ENCODE peak calls at places on chromosomes 13 and 19, in nine cellular contexts. U is AG10803, J is dorsolateral prefrontal cortex, I is lung, A is psoas muscle, K is keratinocyte, Q is lower leg skin, T is fibroblast of mammary gland, Y is AG04450. B is an unnamed sample.

GRCh38 chr19:39430675-39431593 is 4.8 kb downstream of the RPS16 start:
- DNase-seq in Q (peak), A (no peak), K (no peak), J (no peak), T (peak), U (peak), Y (peak), I (peak), B (peak)

GRCh38 chr19:42295342-42295741 is 6.6 kb upstream of the PRR19 start:
- DNase-seq in I (no peak), T (no peak), Q (no peak), K (no peak), Y (no peak), A (peak), U (no peak), J (no peak), B (no peak)

GRCh38 chr19:2474232-2475017 is 1.5 kb upstream of the GADD45B start:
- DNase-seq in J (peak), Y (no peak), U (peak), T (peak), K (no peak), A (peak), Q (peak), I (peak), B (peak)

GRCh38 chr13:25493930-25494707 is 122.3 kb downstream of the ATP8A2 start:
- DNase-seq in I (no peak), Q (no peak), Y (no peak), A (no peak), J (no peak), K (no peak), U (no peak), T (no peak), B (no peak)

GRCh38 chr13:106529415-106530208 is 5.8 kb downstream of the EFNB2 start:
- DNase-seq in T (no peak), Q (no peak), A (no peak), Y (no peak), K (no peak), I (no peak), J (no peak), U (no peak), B (no peak)

GRCh38 chr19:2180114-2180513 is 16.4 kb downstream of the DOT1L start:
- DNase-seq in J (no peak), K (no peak), A (no peak), U (no peak), Q (no peak), I (no peak), T (no peak), Y (no peak), B (no peak)

GRCh38 chr19:46256855-46257254 is 27.3 kb downstream of the IGFL1 start:
- DNase-seq in J (no peak), Y (no peak), Q (no peak), A (no peak), I (no peak), U (peak), T (peak), K (no peak), B (peak)

GRCh38 chr19:58355215-58355796 is 2.0 kb upstream of the A1BG start:
- DNase-seq in A (no peak), Q (no peak), K (no peak), U (no peak), T (no peak), J (no peak), Y (no peak), I (no peak), B (no peak)

GRCh38 chr19:7618366-7618765 is 11.0 kb downstream of the XAB2 start:
- DNase-seq in I (no peak), Q (no peak), J (no peak), A (no peak), T (no peak), Y (no peak), U (no peak), K (no peak), B (no peak)

GRCh38 chr13:113981611-113982295 is 7.9 kb upstream of the C13orf46 start:
- DNase-seq in U (no peak), J (peak), T (no peak), K (no peak), A (peak), I (no peak), Q (peak), Y (no peak), B (no peak)

GRCh38 chr13:51805313-51805712 is 1.4 kb upstream of the DHRS12 start:
- DNase-seq in K (no peak), Y (no peak), Q (no peak), A (no peak), T (no peak), J (no peak), U (no peak), I (no peak), B (no peak)

GRCh38 chr19:13299838-13300237 is 149.6 kb downstream of the IER2 start:
- DNase-seq in A (no peak), J (no peak), Q (no peak), Y (no peak), I (no peak), U (no peak), K (no peak), T (no peak), B (no peak)

GRCh38 chr13:59501004-59501403 is 662.7 kb downstream of the DIAPH3 start:
- DNase-seq in T (no peak), Y (no peak), I (no peak), K (no peak), U (no peak), J (no peak), Q (no peak), A (no peak), B (no peak)

GRCh38 chr19:48363500-48363809 is 285 bp downstream of the TMEM143 start:
- DNase-seq in Y (no peak), K (no peak), I (peak), U (no peak), A (no peak), Q (peak), J (peak), T (peak), B (no peak)

GRCh38 chr13:21696865-21697448 is 26.1 kb downstream of the FGF9 start:
- DNase-seq in J (no peak), I (no peak), U (no peak), T (no peak), K (no peak), Y (no peak), A (no peak), Q (no peak), B (no peak)

GRCh38 chr13:51801631-51802099 is 2.3 kb downstream of the DHRS12 start:
- DNase-seq in J (peak), U (peak), Q (peak), T (no peak), A (peak), Y (no peak), K (no peak), I (peak), B (peak)

GRCh38 chr19:38506723-38507550 is 73.4 kb downstream of the RYR1 start:
- DNase-seq in I (peak), U (peak), Y (no peak), A (peak), T (peak), Q (peak), J (peak), K (peak), B (peak)

GRCh38 chr13:112059457-112060317 is 7.3 kb upstream of the SOX1 start:
- DNase-seq in U (no peak), A (no peak), I (no peak), K (no peak), T (no peak), J (no peak), Q (no peak), Y (no peak), B (no peak)

GRCh38 chr13:73698859-73699258 is 435.3 kb downstream of the KLF12 start:
- DNase-seq in T (peak), Q (no peak), Y (no peak), I (no peak), U (peak), J (no peak), A (no peak), K (no peak), B (no peak)

GRCh38 chr19:53771133-53771532 is 53.0 kb downstream of the NLRP12 start:
- DNase-seq in K (no peak), Q (no peak), J (no peak), T (no peak), U (no peak), I (no peak), Y (no peak), A (no peak), B (no peak)

GRCh38 chr19:1567848-1568227 is 287 bp downstream of the MEX3D start:
- DNase-seq in U (no peak), Y (no peak), K (no peak), I (no peak), J (no peak), Q (no peak), T (no peak), A (no peak), B (no peak)

GRCh38 chr13:110665491-110666254 is 40.2 kb downstream of the CARS2 start:
- DNase-seq in Q (peak), U (no peak), A (no peak), I (no peak), K (no peak), T (no peak), J (no peak), Y (no peak), B (no peak)

GRCh38 chr13:111845621-111846351 is 221.2 kb upstream of the SOX1 start:
- DNase-seq in J (no peak), Y (no peak), T (no peak), U (no peak), I (no peak), A (no peak), K (no peak), Q (peak), B (no peak)

GRCh38 chr19:47471733-47472457 is at the start of gene SLC8A2:
- DNase-seq in Q (no peak), U (peak), J (peak), I (no peak), K (peak), T (peak), A (peak), Y (peak), B (peak)

GRCh38 chr13:28582225-28582891 is 76.6 kb upstream of the POMP start:
- DNase-seq in T (peak), Y (no peak), J (no peak), Q (no peak), A (no peak), K (no peak), I (no peak), U (no peak), B (no peak)

GRCh38 chr13:66689037-66689619 is 541.0 kb downstream of the PCDH9 start:
- DNase-seq in A (no peak), T (peak), Q (no peak), U (no peak), I (no peak), J (no peak), K (no peak), Y (no peak), B (peak)

GRCh38 chr19:44643605-44644390 is at the start of gene PVR:
- DNase-seq in T (peak), U (peak), I (peak), J (peak), K (peak), Q (peak), Y (no peak), A (peak), B (peak)

GRCh38 chr19:18771328-18772242 is 19.5 kb downstream of the COMP start:
- DNase-seq in A (no peak), Y (no peak), Q (no peak), I (no peak), K (no peak), J (no peak), T (no peak), U (no peak), B (no peak)

GRCh38 chr19:33203529-33203928 is 9.4 kb downstream of the LRP3 start:
- DNase-seq in Q (no peak), A (no peak), U (no peak), T (no peak), Y (no peak), J (no peak), I (no peak), K (no peak), B (no peak)

GRCh38 chr13:41384749-41385503 is 72.4 kb upstream of the RGCC start:
- DNase-seq in A (no peak), K (no peak), Q (no peak), U (peak), T (peak), J (no peak), Y (no peak), I (no peak), B (peak)

GRCh38 chr19:16470911-16471811 is 609 bp downstream of the EPS15L1 start:
- DNase-seq in A (no peak), Q (peak), Y (no peak), U (peak), T (peak), K (no peak), J (peak), I (no peak), B (peak)

GRCh38 chr13:110394371-110394841 is 87.3 kb downstream of the COL4A2 start:
- DNase-seq in Y (no peak), K (no peak), A (no peak), J (no peak), Q (no peak), U (no peak), T (peak), I (no peak), B (no peak)

GRCh38 chr13:29936051-29936813 is 85.8 kb upstream of the UBL3 start:
- DNase-seq in K (no peak), Y (no peak), J (no peak), T (no peak), Q (no peak), I (no peak), U (no peak), A (no peak), B (no peak)

GRCh38 chr19:28736528-28736927 is 476.4 kb downstream of the UQCRFS1 start:
- DNase-seq in K (no peak), J (no peak), Q (no peak), A (no peak), Y (no peak), T (no peak), I (no peak), U (no peak), B (peak)

GRCh38 chr19:28737526-28737925 is 475.4 kb downstream of the UQCRFS1 start:
- DNase-seq in A (no peak), Y (no peak), Q (no peak), K (no peak), T (no peak), I (no peak), J (no peak), U (no peak), B (peak)

GRCh38 chr19:28731577-28731976 is 481.4 kb downstream of the UQCRFS1 start:
- DNase-seq in J (no peak), U (no peak), Y (no peak), I (no peak), Q (no peak), T (no peak), K (no peak), A (no peak), B (no peak)

GRCh38 chr19:28731113-28731512 is 481.8 kb downstream of the UQCRFS1 start:
- DNase-seq in U (no peak), I (no peak), J (no peak), A (no peak), Y (no peak), K (no peak), Q (no peak), T (no peak), B (no peak)

GRCh38 chr19:28737021-28737525 is 475.9 kb downstream of the UQCRFS1 start:
- DNase-seq in K (no peak), A (no peak), U (peak), J (no peak), Y (peak), T (peak), Q (no peak), I (no peak), B (peak)
- TF ChIP-seq CTCF in K (peak), A (peak), U (peak), J (peak), Y (peak), T (peak), Q (no peak), I (peak), B (peak)

DNA sequence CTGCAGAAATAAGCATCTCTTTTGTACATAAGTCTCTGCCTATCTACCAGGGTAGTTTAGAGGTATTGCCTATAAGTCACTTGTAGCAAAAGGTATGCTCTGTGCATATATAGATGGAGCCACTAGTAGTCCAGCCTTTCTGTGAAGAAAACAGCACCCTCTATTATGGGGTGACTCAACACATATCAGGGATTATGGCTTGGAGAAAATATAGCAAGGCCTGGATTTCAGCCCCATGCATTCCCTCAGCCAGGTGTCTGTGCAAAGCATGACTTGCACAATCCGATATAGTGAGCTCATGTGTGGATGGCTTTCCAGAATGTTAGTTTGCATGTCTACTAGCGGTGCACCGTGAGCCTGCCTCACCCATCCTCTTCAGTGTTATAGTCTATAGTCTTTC is 13.4 kb upstream of the NALCN start:
- DNase-seq in I (no peak), K (no peak), Q (no peak), A (no peak), U (no peak), J (no peak), Y (no peak), T (no peak), B (no peak)
- H3K4me3 ChIP-seq in I (no peak), K (no peak), Q (no peak), A (no peak), U (no peak), J (no peak), Y (no peak), T (no peak), B (no peak)

DNA sequence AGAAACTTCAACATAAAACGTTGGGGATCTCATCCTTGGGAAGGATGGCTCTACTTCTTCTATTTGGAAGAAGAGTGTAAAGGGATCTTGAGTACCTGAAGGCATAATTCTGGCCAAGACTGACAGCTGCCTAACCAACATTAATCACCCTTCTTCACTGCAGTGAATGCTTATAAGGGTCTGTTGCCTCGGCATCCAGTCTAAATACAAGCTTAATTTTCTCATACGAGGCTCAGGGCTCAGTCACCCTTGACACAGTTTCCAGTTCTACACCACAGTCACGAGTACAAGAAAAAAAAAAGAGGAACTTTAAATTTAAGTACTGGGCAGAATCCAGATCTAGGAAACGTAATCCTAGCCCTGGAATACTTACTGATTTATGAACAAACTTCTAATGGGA is 9.0 kb downstream of the FPR3 start:
- DNase-seq in T (no peak), Q (no peak), Y (no peak), A (no peak), U (no peak), J (no peak), K (no peak), I (no peak), B (no peak)
- TF ChIP-seq CTCF in T (no peak), Q (no peak), Y (no peak), A (no peak), U (no peak), J (no peak), K (no peak), I (no peak), B (no peak)

DNA sequence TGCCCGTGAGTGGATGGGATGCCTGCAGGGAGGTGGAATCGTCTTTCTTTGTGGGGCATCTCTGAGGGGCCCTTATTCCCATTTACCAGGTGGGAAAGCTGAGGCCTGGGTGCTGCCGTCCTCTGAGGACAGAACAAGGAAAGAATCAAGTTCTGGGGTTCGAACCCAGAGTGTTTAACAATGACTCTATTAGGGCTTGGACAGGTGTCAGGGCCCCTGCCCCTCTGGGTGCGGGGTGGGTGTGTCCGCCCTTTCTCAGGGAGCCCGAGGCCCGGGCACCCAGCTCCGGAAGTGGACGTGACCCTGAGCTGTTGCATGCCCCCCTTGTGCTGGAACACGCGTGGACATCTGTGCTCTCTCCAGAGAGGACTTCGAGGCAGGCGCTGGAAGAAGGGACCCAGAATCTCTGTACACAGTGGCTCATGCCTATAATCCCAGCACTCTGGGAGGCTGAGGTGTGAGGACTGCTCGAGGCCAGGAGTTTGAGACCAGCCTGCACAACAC is 10.8 kb downstream of the NDUFA11 start:
- DNase-seq in Q (no peak), A (no peak), J (no peak), T (no peak), I (no peak), Y (no peak), K (no peak), U (no peak), B (no peak)
- H3K4me3 ChIP-seq in Q (no peak), A (no peak), J (no peak), T (no peak), I (no peak), Y (no peak), K (no peak), U (no peak), B (no peak)

GRCh38 chr19:11261902-11262839 is at the start of gene DOCK6:
- DNase-seq in T (no peak), Y (no peak), J (no peak), U (no peak), I (no peak), A (peak), K (no peak), Q (no peak), B (peak)
- TF ChIP-seq CTCF in T (no peak), Y (peak), J (peak), U (peak), I (no peak), A (peak), K (no peak), Q (no peak), B (peak)

DNA sequence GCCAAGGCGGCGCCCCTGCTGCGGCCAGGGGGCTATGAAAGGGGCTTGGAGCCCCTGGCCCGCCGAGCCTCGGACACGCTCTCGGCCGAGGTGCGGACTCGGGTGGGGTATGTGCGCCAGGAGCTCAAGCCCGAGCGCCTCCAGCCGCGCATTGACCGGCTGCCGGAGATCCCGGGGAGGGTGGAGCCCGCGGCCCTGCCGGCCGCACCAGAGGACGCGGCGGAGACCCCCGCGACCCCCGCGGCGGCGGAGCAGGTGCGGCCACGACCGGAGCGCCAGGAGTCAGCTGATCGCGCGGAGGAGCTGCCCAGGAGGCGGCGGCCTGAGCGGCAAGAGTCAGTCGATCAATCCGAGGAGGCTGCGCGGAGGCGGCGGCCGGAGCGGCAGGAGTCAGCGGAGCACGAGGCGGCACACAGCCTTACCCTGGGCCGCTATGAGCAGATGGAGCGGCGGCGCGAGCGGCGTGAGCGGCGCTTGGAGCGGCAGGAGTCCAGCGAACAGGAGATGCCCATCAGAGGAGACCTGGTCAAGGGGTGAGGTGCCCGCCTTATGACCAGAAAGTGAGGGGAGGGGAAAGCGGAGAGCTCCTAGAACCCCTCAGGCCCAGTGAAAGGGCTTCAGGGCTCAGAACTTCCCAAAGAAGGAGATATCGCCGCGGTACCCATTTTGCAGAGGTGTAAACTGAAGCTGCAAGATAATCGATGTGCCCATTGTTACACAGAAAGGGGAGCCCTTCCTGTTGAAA is 8.8 kb upstream of the SHKBP1 start:
- DNase-seq in J (no peak), A (no peak), T (no peak), U (no peak), Q (no peak), I (no peak), Y (no peak), K (no peak), B (no peak)
- H3K4me3 ChIP-seq in J (peak), A (peak), T (peak), U (peak), Q (no peak), I (no peak), Y (peak), K (peak), B (peak)

B was measured in cardiac fibroblast.